ENCODE peak calls at places on chromosomes 12 and 14, in eight cellular contexts. A, F, M, Y, B, P, N and D are unnamed samples.

GRCh38 chr12:105834496-105834895 is 304.3 kb downstream of the NUAK1 start:
- DNase-seq in A (no peak), F (no peak), M (no peak), Y (no peak), B (no peak), P (no peak), N (no peak), D (no peak)

GRCh38 chr14:72679106-72679505 is 214.8 kb downstream of the DPF3 start:
- DNase-seq in A (peak), F (no peak), M (peak), Y (no peak), B (no peak), P (no peak), N (no peak), D (no peak)

GRCh38 chr12:90828621-90829020 is 126.4 kb downstream of the CCER1 start:
- DNase-seq in A (no peak), F (no peak), M (no peak), Y (no peak), B (no peak), P (no peak), N (no peak), D (no peak)

GRCh38 chr12:26620907-26621306 is 212.1 kb downstream of the ITPR2 start:
- DNase-seq in A (no peak), F (no peak), M (no peak), Y (no peak), B (no peak), P (no peak), N (no peak), D (no peak)

GRCh38 chr12:84553331-84554117 is 359.1 kb downstream of the SLC6A15 start:
- DNase-seq in A (no peak), F (no peak), M (no peak), Y (no peak), B (no peak), P (no peak), N (no peak), D (no peak)

GRCh38 chr12:5383961-5384360 is 47.9 kb upstream of the NTF3 start:
- DNase-seq in A (peak), F (no peak), M (no peak), Y (no peak), B (no peak), P (no peak), N (no peak), D (peak)

GRCh38 chr12:96493101-96493500 is 3.7 kb downstream of the CFAP54 start:
- DNase-seq in A (peak), F (no peak), M (peak), Y (no peak), B (no peak), P (no peak), N (no peak), D (no peak)

GRCh38 chr12:98727196-98727595 is 82.1 kb downstream of the APAF1 start:
- DNase-seq in A (no peak), F (no peak), M (no peak), Y (no peak), B (no peak), P (no peak), N (no peak), D (no peak)

GRCh38 chr14:53278602-53279506 is 125.7 kb upstream of the DDHD1 start:
- DNase-seq in A (peak), F (peak), M (peak), Y (no peak), B (no peak), P (peak), N (no peak), D (no peak)

GRCh38 chr14:28661171-28661772 is 105.3 kb upstream of the FOXG1 start:
- DNase-seq in A (peak), F (no peak), M (peak), Y (no peak), B (no peak), P (peak), N (no peak), D (no peak)

GRCh38 chr12:4215862-4216541 is 57.6 kb upstream of the CCND2 start:
- DNase-seq in A (no peak), F (no peak), M (no peak), Y (no peak), B (no peak), P (no peak), N (peak), D (no peak)

GRCh38 chr12:97182719-97183118 is 275.7 kb downstream of the NEDD1 start:
- DNase-seq in A (no peak), F (no peak), M (no peak), Y (no peak), B (no peak), P (no peak), N (no peak), D (no peak)

GRCh38 chr12:131087302-131087818 is 133.7 kb downstream of the ADGRD1 start:
- DNase-seq in A (no peak), F (peak), M (no peak), Y (no peak), B (no peak), P (no peak), N (no peak), D (no peak)

GRCh38 chr12:57332646-57333312 is 81.8 kb upstream of the STAC3 start:
- DNase-seq in A (peak), F (no peak), M (peak), Y (no peak), B (no peak), P (no peak), N (no peak), D (no peak)

GRCh38 chr12:41014643-41015020 is 173.5 kb upstream of the PDZRN4 start:
- DNase-seq in A (no peak), F (no peak), M (peak), Y (no peak), B (no peak), P (peak), N (no peak), D (no peak)

GRCh38 chr12:115740586-115741155 is 536.8 kb downstream of the MED13L start:
- DNase-seq in A (no peak), F (no peak), M (no peak), Y (no peak), B (no peak), P (no peak), N (no peak), D (no peak)

GRCh38 chr14:65211341-65211987 is 109.1 kb upstream of the MAX start:
- DNase-seq in A (peak), F (no peak), M (peak), Y (no peak), B (no peak), P (peak), N (no peak), D (peak)

GRCh38 chr12:132319359-132319950 is 9.9 kb downstream of the GALNT9 start:
- DNase-seq in A (no peak), F (peak), M (no peak), Y (no peak), B (no peak), P (no peak), N (no peak), D (no peak)

GRCh38 chr12:107344035-107344808 is 250.9 kb upstream of the CRY1 start:
- DNase-seq in A (peak), F (no peak), M (peak), Y (no peak), B (no peak), P (peak), N (no peak), D (no peak)

GRCh38 chr14:95524706-95525512 is 8.5 kb upstream of the SYNE3 start:
- DNase-seq in A (peak), F (no peak), M (no peak), Y (no peak), B (no peak), P (no peak), N (no peak), D (no peak)

GRCh38 chr12:86134571-86134970 is 121.6 kb downstream of the MGAT4C start:
- DNase-seq in A (no peak), F (no peak), M (peak), Y (no peak), B (no peak), P (peak), N (no peak), D (no peak)

GRCh38 chr14:106518054-106518943 is 991.9 kb downstream of the TMEM121 start:
- DNase-seq in A (no peak), F (peak), M (no peak), Y (no peak), B (no peak), P (peak), N (peak), D (no peak)

GRCh38 chr12:132023658-132024057 is 73.9 kb downstream of the EP400 start:
- DNase-seq in A (no peak), F (peak), M (no peak), Y (no peak), B (no peak), P (no peak), N (no peak), D (no peak)

GRCh38 chr14:32728957-32729356 is 209.7 kb upstream of the NPAS3 start:
- DNase-seq in A (no peak), F (no peak), M (peak), Y (no peak), B (no peak), P (no peak), N (no peak), D (no peak)

GRCh38 chr12:122974892-122975789 is at the start of gene OGFOD2:
- DNase-seq in A (peak), F (peak), M (peak), Y (peak), B (peak), P (peak), N (peak), D (peak)

GRCh38 chr12:65655074-65655493 is 169.2 kb upstream of the HMGA2 start:
- DNase-seq in A (no peak), F (no peak), M (peak), Y (no peak), B (no peak), P (no peak), N (no peak), D (no peak)

GRCh38 chr12:120684523-120684932 is 2.4 kb upstream of the MLEC start:
- DNase-seq in A (peak), F (no peak), M (peak), Y (no peak), B (no peak), P (peak), N (no peak), D (peak)

GRCh38 chr12:120680165-120680738 is 6.7 kb upstream of the MLEC start:
- DNase-seq in A (no peak), F (no peak), M (no peak), Y (no peak), B (no peak), P (no peak), N (no peak), D (no peak)

GRCh38 chr12:120677765-120678473 is 9.0 kb upstream of the MLEC start:
- DNase-seq in A (peak), F (peak), M (peak), Y (no peak), B (no peak), P (peak), N (peak), D (no peak)

GRCh38 chr12:120674172-120674571 is 12.8 kb upstream of the MLEC start:
- DNase-seq in A (no peak), F (no peak), M (no peak), Y (no peak), B (no peak), P (no peak), N (no peak), D (no peak)

GRCh38 chr12:120678572-120678971 is 8.4 kb upstream of the MLEC start:
- DNase-seq in A (no peak), F (no peak), M (peak), Y (no peak), B (no peak), P (no peak), N (no peak), D (no peak)
- TF ChIP-seq CTCF in A (no peak), F (no peak), M (no peak), Y (no peak), B (no peak), P (no peak), N (no peak), D (no peak)

GRCh38 chr12:104823985-104824441 is 134.1 kb downstream of the SLC41A2 start:
- DNase-seq in A (no peak), F (no peak), M (no peak), Y (no peak), B (no peak), P (peak), N (no peak), D (no peak)

GRCh38 chr12:104828015-104828414 is 130.1 kb downstream of the SLC41A2 start:
- DNase-seq in A (no peak), F (peak), M (no peak), Y (no peak), B (no peak), P (no peak), N (no peak), D (no peak)

GRCh38 chr12:104827587-104827986 is 130.5 kb downstream of the SLC41A2 start:
- DNase-seq in A (no peak), F (no peak), M (peak), Y (no peak), B (no peak), P (no peak), N (no peak), D (no peak)

DNA sequence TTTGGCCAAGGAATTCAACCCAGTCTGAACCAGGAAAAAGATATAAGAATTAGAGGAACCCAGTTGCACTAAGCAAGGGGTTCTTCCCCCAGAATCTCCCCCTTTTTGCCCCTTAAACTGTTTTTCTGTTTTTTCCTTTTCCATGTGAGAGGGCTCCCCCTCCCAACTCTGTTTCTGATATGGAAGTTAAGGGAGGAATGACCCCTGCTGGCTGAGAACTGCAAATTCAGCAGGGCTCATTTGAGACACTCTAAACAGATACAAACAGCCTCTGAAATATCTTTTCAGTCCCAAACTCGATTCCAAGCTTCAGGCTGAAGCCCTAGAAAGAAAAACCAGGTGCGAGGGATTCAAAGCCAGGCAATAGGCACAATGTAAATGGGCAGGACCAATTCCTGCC is 132.7 kb downstream of the SLC41A2 start:
- DNase-seq in A (no peak), F (no peak), M (peak), Y (no peak), B (no peak), P (peak), N (no peak), D (no peak)
- TF ChIP-seq CTCF in A (peak), F (no peak), M (peak), Y (peak), B (peak), P (peak), N (no peak), D (peak)

GRCh38 chr14:74888164-74889158 is 6.7 kb downstream of the DLST start:
- DNase-seq in A (no peak), F (no peak), M (peak), Y (no peak), B (no peak), P (peak), N (no peak), D (no peak)

GRCh38 chr14:74882103-74882920 is 596 bp downstream of the DLST start:
- DNase-seq in A (peak), F (peak), M (peak), Y (peak), B (no peak), P (peak), N (no peak), D (no peak)

GRCh38 chr14:74881425-74882102 is at the start of gene DLST:
- DNase-seq in A (peak), F (peak), M (peak), Y (peak), B (peak), P (peak), N (peak), D (no peak)

GRCh38 chr14:74890262-74890661 is 8.5 kb downstream of the DLST start:
- DNase-seq in A (no peak), F (no peak), M (no peak), Y (no peak), B (no peak), P (no peak), N (no peak), D (no peak)

GRCh38 chr14:74886001-74886400 is 4.3 kb downstream of the DLST start:
- DNase-seq in A (peak), F (no peak), M (peak), Y (no peak), B (no peak), P (no peak), N (no peak), D (peak)
- TF ChIP-seq CTCF in A (no peak), F (no peak), M (no peak), Y (no peak), B (no peak), P (no peak), N (no peak), D (no peak)

GRCh38 chr14:99035268-99035667 is 236.7 kb downstream of the BCL11B start:
- DNase-seq in A (peak), F (no peak), M (peak), Y (no peak), B (no peak), P (no peak), N (no peak), D (no peak)

GRCh38 chr14:99036594-99037293 is 235.3 kb downstream of the BCL11B start:
- DNase-seq in A (no peak), F (no peak), M (no peak), Y (no peak), B (no peak), P (no peak), N (no peak), D (no peak)

GRCh38 chr14:99035712-99036593 is 236.0 kb downstream of the BCL11B start:
- DNase-seq in A (peak), F (peak), M (peak), Y (peak), B (no peak), P (peak), N (no peak), D (peak)

GRCh38 chr14:99033951-99034350 is 238.0 kb downstream of the BCL11B start:
- DNase-seq in A (no peak), F (no peak), M (no peak), Y (no peak), B (no peak), P (no peak), N (no peak), D (no peak)

DNA sequence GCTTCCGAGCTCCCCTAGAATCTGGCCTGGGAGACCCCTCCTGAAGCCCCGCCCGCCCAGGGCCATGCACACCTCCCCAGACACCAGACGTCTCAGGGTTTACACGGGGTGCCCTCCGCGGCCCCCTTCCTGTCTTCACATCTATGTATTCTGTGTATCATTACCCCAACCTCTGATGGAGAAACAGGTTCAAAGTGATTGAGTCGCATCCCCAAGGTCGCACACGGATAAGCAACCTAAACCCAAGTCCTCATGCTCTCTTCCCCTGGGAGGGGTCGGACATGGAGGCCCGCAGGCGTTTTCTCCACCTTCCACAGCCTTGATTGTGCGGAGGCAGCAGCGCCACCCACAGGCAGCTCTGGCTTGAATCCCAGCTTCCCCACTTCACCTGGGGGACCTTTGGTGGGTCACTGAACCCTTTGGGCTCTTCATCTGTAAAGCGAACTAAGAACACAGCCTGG is 237.3 kb downstream of the BCL11B start:
- DNase-seq in A (no peak), F (no peak), M (no peak), Y (no peak), B (no peak), P (no peak), N (no peak), D (no peak)
- TF ChIP-seq CTCF in A (no peak), F (no peak), M (no peak), Y (no peak), B (no peak), P (no peak), N (no peak), D (no peak)

DNA sequence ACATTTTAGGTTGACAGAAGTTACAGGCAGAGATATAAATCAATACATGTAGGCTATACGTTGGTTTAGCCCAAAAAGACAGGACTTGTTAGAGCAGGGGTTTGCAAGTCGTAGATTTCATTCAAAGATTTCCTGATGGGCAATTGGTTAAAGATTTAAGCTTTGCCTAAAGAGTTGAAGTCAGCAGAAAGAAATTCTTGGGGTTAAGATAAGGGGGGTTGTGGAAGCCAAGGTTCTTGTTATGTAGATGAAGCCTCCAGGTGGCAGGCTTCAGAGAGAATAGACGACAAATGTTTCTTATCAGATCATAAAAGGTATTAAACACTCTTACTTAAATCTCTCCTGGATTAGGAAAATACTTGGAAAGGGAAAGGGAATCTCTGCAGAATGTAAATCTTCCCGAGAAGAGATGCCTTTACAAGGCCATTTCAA is 510.8 kb downstream of the TMTC2 start:
- DNase-seq in A (no peak), F (no peak), M (no peak), Y (no peak), B (no peak), P (no peak), N (no peak), D (no peak)
- TF ChIP-seq CTCF in A (no peak), F (no peak), M (no peak), Y (no peak), B (no peak), P (no peak), N (no peak), D (no peak)

GRCh38 chr12:80512781-80513180 is 68.7 kb downstream of the PTPRQ start:
- DNase-seq in A (no peak), F (no peak), M (no peak), Y (no peak), B (no peak), P (no peak), N (no peak), D (no peak)
- TF ChIP-seq CTCF in A (no peak), F (no peak), M (no peak), Y (no peak), B (no peak), P (no peak), N (no peak), D (no peak)